ENCODE peak calls at places on chromosomes 11 and 22, in ten cellular contexts. One of them, this sample, is unnamed.

GRCh38 chr11:637333-637592 is 194 bp downstream of the DRD4 start:
- DNase-seq in thoracic aorta: no peak
- DNase-seq in psoas muscle: no peak
- DNase-seq in sigmoid colon: no peak
- DNase-seq in IMR-90: no peak
- DNase-seq in ovary: no peak
- DNase-seq in CD4-positive, alpha-beta T cell: no peak
- DNase-seq in HepG2: no peak
- DNase-seq in cardiac muscle cell: no peak
- DNase-seq in K562: no peak
- DNase-seq in this sample: no peak

GRCh38 chr11:39236916-39237315 is 2222.5 kb downstream of the LRRC4C start:
- DNase-seq in CD4-positive, alpha-beta T cell: no peak
- DNase-seq in K562: no peak
- DNase-seq in ovary: no peak
- DNase-seq in cardiac muscle cell: no peak
- DNase-seq in thoracic aorta: no peak
- DNase-seq in psoas muscle: no peak
- DNase-seq in sigmoid colon: no peak
- DNase-seq in IMR-90: no peak
- DNase-seq in HepG2: no peak
- DNase-seq in this sample: no peak

GRCh38 chr22:19526702-19527111 is 2.5 kb upstream of the CLDN5 start:
- DNase-seq in K562: no peak
- DNase-seq in sigmoid colon: no peak
- DNase-seq in ovary: no peak
- DNase-seq in thoracic aorta: no peak
- DNase-seq in psoas muscle: no peak
- DNase-seq in cardiac muscle cell: no peak
- DNase-seq in IMR-90: no peak
- DNase-seq in HepG2: no peak
- DNase-seq in CD4-positive, alpha-beta T cell: no peak
- DNase-seq in this sample: no peak

GRCh38 chr11:33674035-33674814 is 26.4 kb downstream of the C11orf91 start:
- DNase-seq in cardiac muscle cell: peak; percentile 49
- DNase-seq in sigmoid colon: no peak
- DNase-seq in psoas muscle: no peak
- DNase-seq in CD4-positive, alpha-beta T cell: no peak
- DNase-seq in K562: no peak
- DNase-seq in ovary: no peak
- DNase-seq in thoracic aorta: no peak
- DNase-seq in HepG2: no peak
- DNase-seq in IMR-90: peak; percentile 86
- DNase-seq in this sample: no peak

GRCh38 chr22:25406510-25407210 is 157.8 kb upstream of the GRK3 start:
- DNase-seq in HepG2: peak; percentile 43
- DNase-seq in K562: no peak
- DNase-seq in thoracic aorta: no peak
- DNase-seq in sigmoid colon: peak; percentile 73
- DNase-seq in cardiac muscle cell: no peak
- DNase-seq in CD4-positive, alpha-beta T cell: no peak
- DNase-seq in psoas muscle: no peak
- DNase-seq in ovary: no peak
- DNase-seq in IMR-90: no peak
- DNase-seq in this sample: no peak

GRCh38 chr22:19852177-19852781 is 2.4 kb downstream of the GNB1L start:
- DNase-seq in sigmoid colon: peak; percentile 69
- DNase-seq in IMR-90: no peak
- DNase-seq in cardiac muscle cell: no peak
- DNase-seq in CD4-positive, alpha-beta T cell: no peak
- DNase-seq in ovary: no peak
- DNase-seq in HepG2: no peak
- DNase-seq in K562: no peak
- DNase-seq in psoas muscle: no peak
- DNase-seq in thoracic aorta: no peak
- DNase-seq in this sample: no peak

GRCh38 chr11:73325036-73325981 is 17.2 kb downstream of the ARHGEF17 start:
- DNase-seq in psoas muscle: no peak
- DNase-seq in CD4-positive, alpha-beta T cell: no peak
- DNase-seq in sigmoid colon: peak; percentile 83
- DNase-seq in cardiac muscle cell: peak; percentile 70
- DNase-seq in ovary: no peak
- DNase-seq in K562: no peak
- DNase-seq in IMR-90: peak; percentile 56
- DNase-seq in HepG2: peak; percentile 66
- DNase-seq in thoracic aorta: no peak
- DNase-seq in this sample: peak; percentile 88

GRCh38 chr11:102780491-102780918 is at the start of gene MMP10:
- DNase-seq in CD4-positive, alpha-beta T cell: no peak
- DNase-seq in sigmoid colon: no peak
- DNase-seq in thoracic aorta: no peak
- DNase-seq in IMR-90: peak; percentile 74
- DNase-seq in cardiac muscle cell: peak; percentile 55
- DNase-seq in ovary: no peak
- DNase-seq in HepG2: peak; percentile 21
- DNase-seq in psoas muscle: no peak
- DNase-seq in K562: no peak
- DNase-seq in this sample: no peak

GRCh38 chr11:59158206-59159068 is 13.5 kb upstream of the DTX4 start:
- DNase-seq in IMR-90: peak; percentile 75
- DNase-seq in CD4-positive, alpha-beta T cell: peak; percentile 39
- DNase-seq in sigmoid colon: no peak
- DNase-seq in psoas muscle: no peak
- DNase-seq in cardiac muscle cell: peak; percentile 82
- DNase-seq in HepG2: peak; percentile 56
- DNase-seq in thoracic aorta: no peak
- DNase-seq in K562: peak; percentile 74
- DNase-seq in ovary: no peak
- DNase-seq in this sample: no peak

GRCh38 chr11:60332923-60333322 is 5.9 kb downstream of the MS4A6E start:
- DNase-seq in psoas muscle: no peak
- DNase-seq in ovary: no peak
- DNase-seq in cardiac muscle cell: no peak
- DNase-seq in HepG2: no peak
- DNase-seq in sigmoid colon: no peak
- DNase-seq in CD4-positive, alpha-beta T cell: no peak
- DNase-seq in K562: no peak
- DNase-seq in thoracic aorta: no peak
- DNase-seq in IMR-90: no peak
- DNase-seq in this sample: no peak

GRCh38 chr11:105224859-105225258 is 85.3 kb upstream of the CARD18 start:
- DNase-seq in IMR-90: no peak
- DNase-seq in psoas muscle: no peak
- DNase-seq in cardiac muscle cell: no peak
- DNase-seq in thoracic aorta: no peak
- DNase-seq in sigmoid colon: no peak
- DNase-seq in HepG2: no peak
- DNase-seq in CD4-positive, alpha-beta T cell: no peak
- DNase-seq in ovary: no peak
- DNase-seq in K562: no peak
- DNase-seq in this sample: no peak
- H3K27me3 ChIP-seq in IMR-90: no peaks in the 10 kb centered on the region
- H3K27me3 ChIP-seq in psoas muscle: no peaks in the 10 kb centered on the region
- H3K27me3 ChIP-seq in cardiac muscle cell: no peaks in the 10 kb centered on the region
- H3K27me3 ChIP-seq in thoracic aorta: no peaks in the 10 kb centered on the region
- H3K27me3 ChIP-seq in sigmoid colon: no peaks in the 10 kb centered on the region
- H3K27me3 ChIP-seq in HepG2: no peaks in the 10 kb centered on the region
- H3K27me3 ChIP-seq in CD4-positive, alpha-beta T cell: no peaks in the 10 kb centered on the region
- H3K27me3 ChIP-seq in ovary: no peaks in the 10 kb centered on the region
- H3K27me3 ChIP-seq in K562: no peaks in the 10 kb centered on the region
- H3K27me3 ChIP-seq in this sample: no peaks in the 10 kb centered on the region

DNA sequence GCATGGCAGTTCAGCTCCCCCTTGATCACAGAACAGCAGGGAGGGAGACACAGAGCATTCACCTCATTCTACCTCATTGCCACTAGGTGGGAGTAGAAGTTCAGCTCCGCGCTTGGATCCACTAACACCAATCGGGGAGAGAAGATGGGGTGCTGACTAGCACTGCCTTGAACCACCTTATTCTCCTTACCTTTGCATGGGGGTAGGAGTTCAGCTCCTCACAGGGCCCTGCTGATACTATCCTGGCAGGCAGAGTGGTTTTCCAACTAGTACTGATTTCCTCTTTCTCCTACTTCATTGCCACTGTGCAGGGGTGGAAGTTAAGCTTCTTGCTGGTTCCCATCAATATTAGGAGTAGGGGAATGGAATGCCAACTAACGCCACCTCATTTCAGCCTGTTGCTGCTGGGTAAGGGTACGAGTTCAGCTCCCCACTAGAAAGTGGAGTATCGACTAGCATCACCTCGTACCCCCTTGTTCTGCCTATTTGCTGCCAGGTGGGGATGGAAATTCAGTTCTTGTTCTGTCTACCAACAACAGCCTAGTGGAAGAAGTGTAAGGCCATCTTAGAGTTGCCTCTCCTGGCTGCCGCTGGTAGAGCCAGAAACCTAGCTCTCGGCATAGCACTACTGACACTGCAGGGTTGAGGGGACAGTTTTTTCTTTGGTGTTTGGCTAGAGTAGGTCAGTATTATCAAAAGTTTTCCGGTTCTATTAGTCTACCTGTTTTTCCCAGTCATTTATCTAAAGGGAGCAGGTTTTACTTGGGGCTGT is 550.9 kb upstream of the CCDC90B start:
- DNase-seq in psoas muscle: peak; percentile 19
- DNase-seq in CD4-positive, alpha-beta T cell: no peak
- DNase-seq in cardiac muscle cell: peak; percentile 52
- DNase-seq in HepG2: peak; percentile 65
- DNase-seq in IMR-90: peak; percentile 50
- DNase-seq in ovary: peak; percentile 29
- DNase-seq in thoracic aorta: no peak
- DNase-seq in K562: peak; percentile 57
- DNase-seq in sigmoid colon: peak; percentile 73
- DNase-seq in this sample: no peak
- TF ChIP-seq CTCF in psoas muscle: peak; percentile 29
- TF ChIP-seq CTCF in CD4-positive, alpha-beta T cell: no peak
- TF ChIP-seq CTCF in cardiac muscle cell: peak; percentile 79
- TF ChIP-seq CTCF in HepG2: peak; percentile 96
- TF ChIP-seq CTCF in IMR-90: peak; percentile 77
- TF ChIP-seq CTCF in ovary: peak; percentile 47
- TF ChIP-seq CTCF in thoracic aorta: peak; percentile 35
- TF ChIP-seq CTCF in K562: peak; percentile 63
- TF ChIP-seq CTCF in sigmoid colon: peak; percentile 28
- TF ChIP-seq CTCF in this sample: peak; percentile 73

GRCh38 chr11:131600591-131600990 is 230.2 kb downstream of the NTM start:
- DNase-seq in CD4-positive, alpha-beta T cell: no peak
- DNase-seq in K562: no peak
- DNase-seq in IMR-90: no peak
- DNase-seq in thoracic aorta: no peak
- DNase-seq in cardiac muscle cell: no peak
- DNase-seq in ovary: no peak
- DNase-seq in sigmoid colon: no peak
- DNase-seq in psoas muscle: no peak
- DNase-seq in HepG2: no peak
- DNase-seq in this sample: no peak

GRCh38 chr11:131601586-131601985 is 231.2 kb downstream of the NTM start:
- DNase-seq in ovary: no peak
- DNase-seq in IMR-90: no peak
- DNase-seq in cardiac muscle cell: no peak
- DNase-seq in CD4-positive, alpha-beta T cell: no peak
- DNase-seq in HepG2: no peak
- DNase-seq in thoracic aorta: no peak
- DNase-seq in psoas muscle: no peak
- DNase-seq in sigmoid colon: no peak
- DNase-seq in K562: no peak
- DNase-seq in this sample: no peak

GRCh38 chr11:131597875-131598274 is 227.5 kb downstream of the NTM start:
- DNase-seq in ovary: no peak
- DNase-seq in HepG2: no peak
- DNase-seq in IMR-90: no peak
- DNase-seq in sigmoid colon: no peak
- DNase-seq in thoracic aorta: no peak
- DNase-seq in psoas muscle: no peak
- DNase-seq in cardiac muscle cell: no peak
- DNase-seq in CD4-positive, alpha-beta T cell: no peak
- DNase-seq in K562: no peak
- DNase-seq in this sample: no peak

GRCh38 chr11:131595812-131596211 is 225.4 kb downstream of the NTM start:
- DNase-seq in IMR-90: no peak
- DNase-seq in CD4-positive, alpha-beta T cell: no peak
- DNase-seq in sigmoid colon: no peak
- DNase-seq in psoas muscle: no peak
- DNase-seq in K562: no peak
- DNase-seq in ovary: no peak
- DNase-seq in HepG2: no peak
- DNase-seq in thoracic aorta: no peak
- DNase-seq in cardiac muscle cell: no peak
- DNase-seq in this sample: no peak

DNA sequence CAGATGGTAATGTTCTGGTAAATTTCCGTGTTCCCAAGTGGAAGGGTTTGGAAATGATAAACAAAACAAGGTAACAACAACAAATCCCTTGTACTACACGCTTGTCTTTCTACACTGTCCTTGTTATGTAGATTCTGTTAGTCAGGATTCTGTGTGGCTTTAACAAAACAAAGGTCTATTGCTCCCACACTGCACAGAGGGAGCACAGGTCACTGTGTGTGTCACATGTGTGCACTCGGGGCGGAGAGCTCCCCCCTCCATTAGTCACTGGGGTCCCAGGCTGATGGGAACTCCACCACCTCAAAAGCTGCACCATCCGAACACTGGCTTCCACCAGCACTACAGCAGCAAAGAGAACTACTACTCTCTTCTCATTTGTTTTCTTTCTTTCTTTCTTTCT is 227.9 kb downstream of the NTM start:
- DNase-seq in ovary: no peak
- DNase-seq in thoracic aorta: no peak
- DNase-seq in CD4-positive, alpha-beta T cell: no peak
- DNase-seq in cardiac muscle cell: no peak
- DNase-seq in psoas muscle: no peak
- DNase-seq in IMR-90: no peak
- DNase-seq in K562: no peak
- DNase-seq in HepG2: no peak
- DNase-seq in sigmoid colon: no peak
- DNase-seq in this sample: no peak
- H3K27me3 ChIP-seq in ovary: no peaks in the 10 kb centered on the region
- H3K27me3 ChIP-seq in thoracic aorta: no peaks in the 10 kb centered on the region
- H3K27me3 ChIP-seq in CD4-positive, alpha-beta T cell: no peaks in the 10 kb centered on the region
- H3K27me3 ChIP-seq in cardiac muscle cell: peaks cover 6% of the 10 kb centered on the region
- H3K27me3 ChIP-seq in psoas muscle: no peaks in the 10 kb centered on the region
- H3K27me3 ChIP-seq in IMR-90: peaks cover 3% of the 10 kb centered on the region
- H3K27me3 ChIP-seq in K562: no peaks in the 10 kb centered on the region
- H3K27me3 ChIP-seq in HepG2: no peaks in the 10 kb centered on the region
- H3K27me3 ChIP-seq in sigmoid colon: no peaks in the 10 kb centered on the region
- H3K27me3 ChIP-seq in this sample: no peaks in the 10 kb centered on the region

DNA sequence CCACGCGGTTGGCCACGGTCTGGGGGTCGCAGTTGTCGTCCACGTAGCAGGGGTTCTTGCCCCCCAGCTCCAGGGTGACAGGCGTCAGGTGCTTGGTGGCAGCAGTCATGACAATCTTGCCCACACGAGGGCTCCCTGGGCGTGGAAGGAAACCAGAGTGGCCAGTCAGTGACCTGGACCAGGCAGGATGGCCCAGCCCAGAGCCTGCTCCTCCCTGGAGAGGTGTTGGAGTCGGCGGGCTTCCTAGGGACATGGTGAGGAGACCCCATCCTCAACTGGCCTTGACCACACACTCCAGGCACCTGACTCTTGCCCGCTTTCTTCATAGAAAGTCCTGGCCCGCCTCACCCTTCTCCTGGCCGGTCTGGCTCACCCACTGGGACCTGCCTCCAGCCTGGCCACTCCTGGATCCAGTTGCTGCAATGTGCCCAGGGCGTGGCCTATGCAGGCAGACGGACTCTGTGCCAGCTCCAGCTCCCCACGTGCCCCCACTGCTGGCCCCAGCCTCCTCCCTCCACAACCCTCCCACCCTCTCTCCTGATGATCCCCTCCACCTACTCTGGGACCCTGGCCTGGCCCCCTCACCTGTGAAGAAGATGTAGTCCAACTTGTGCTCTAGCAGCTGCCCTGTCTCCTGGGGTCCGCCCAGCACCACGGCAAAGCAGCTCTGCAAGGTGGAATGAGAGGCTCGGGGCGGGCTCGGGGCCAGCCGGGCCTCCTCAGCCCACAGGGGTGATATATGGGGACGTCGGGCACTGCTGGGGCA is 8.7 kb downstream of the ALDH3B2 start:
- DNase-seq in IMR-90: no peak
- DNase-seq in cardiac muscle cell: no peak
- DNase-seq in K562: peak; percentile 31
- DNase-seq in psoas muscle: no peak
- DNase-seq in sigmoid colon: no peak
- DNase-seq in ovary: no peak
- DNase-seq in HepG2: no peak
- DNase-seq in thoracic aorta: no peak
- DNase-seq in CD4-positive, alpha-beta T cell: no peak
- DNase-seq in this sample: no peak
- TF ChIP-seq CTCF in IMR-90: no peak
- TF ChIP-seq CTCF in cardiac muscle cell: no peak
- TF ChIP-seq CTCF in K562: peak; percentile 39
- TF ChIP-seq CTCF in psoas muscle: no peak
- TF ChIP-seq CTCF in sigmoid colon: no peak
- TF ChIP-seq CTCF in ovary: no peak
- TF ChIP-seq CTCF in HepG2: peak; percentile 65
- TF ChIP-seq CTCF in thoracic aorta: no peak
- TF ChIP-seq CTCF in CD4-positive, alpha-beta T cell: no peak
- TF ChIP-seq CTCF in this sample: peak; percentile 37